ENCODE peak calls at places on chromosomes 1 and 21, in four cellular contexts. H is SK-N-SH, K is prostate gland, L is HCT116. R is an unnamed sample. For H3K4me1, the result is how much of the 10 kb centered on the place peaks cover.

GRCh38 chr1:170077926-170078325 is 3.4 kb upstream of the KIFAP3 start:
- DNase-seq in H (no peak), L (no peak), K (no peak), R (no peak)

GRCh38 chr1:55244476-55245109 is 29.4 kb upstream of the USP24 start:
- DNase-seq in L (no peak), H (no peak), K (no peak), R (no peak)

GRCh38 chr1:223298706-223299105 is 65.3 kb downstream of the SUSD4 start:
- DNase-seq in H (no peak), L (no peak), K (no peak), R (no peak)

GRCh38 chr1:41492341-41492848 is 7.9 kb upstream of the EDN2 start:
- DNase-seq in H (no peak), L (no peak), K (no peak), R (no peak)

GRCh38 chr1:245458761-245459174 is 304.0 kb downstream of the KIF26B start:
- DNase-seq in K (no peak), H (no peak), L (no peak), R (no peak)

GRCh38 chr1:243938146-243938676 is 88.2 kb upstream of the AKT3 start:
- DNase-seq in K (no peak), H (no peak), L (no peak), R (no peak)

GRCh38 chr1:26220199-26220912 is 13.6 kb upstream of the CEP85 start:
- DNase-seq in L (no peak), K (no peak), H (no peak), R (no peak)

GRCh38 chr1:89725676-89726075 is 92.8 kb downstream of the LRRC8C start:
- DNase-seq in L (no peak), H (no peak), K (no peak), R (no peak)

GRCh38 chr1:58575831-58576726 is 973 bp downstream of the TACSTD2 start:
- DNase-seq in K (peak), H (no peak), L (no peak), R (no peak)

GRCh38 chr1:175178456-175178855 is 14.1 kb downstream of the KIAA0040 start:
- DNase-seq in H (no peak), L (no peak), K (no peak), R (no peak)

GRCh38 chr1:53172751-53173498 is 23.7 kb upstream of the CPT2 start:
- DNase-seq in K (no peak), L (no peak), H (peak), R (peak)

GRCh38 chr1:101567582-101568189 is 330.9 kb downstream of the S1PR1 start:
- DNase-seq in L (peak), H (peak), K (no peak), R (peak)

GRCh38 chr21:30227128-30227527 is 11.2 kb upstream of the CLDN8 start:
- DNase-seq in L (no peak), H (no peak), K (peak), R (no peak)

GRCh38 chr1:17531682-17532487 is 7.6 kb upstream of the ARHGEF10L start:
- DNase-seq in L (peak), K (peak), H (no peak), R (no peak)

DNA sequence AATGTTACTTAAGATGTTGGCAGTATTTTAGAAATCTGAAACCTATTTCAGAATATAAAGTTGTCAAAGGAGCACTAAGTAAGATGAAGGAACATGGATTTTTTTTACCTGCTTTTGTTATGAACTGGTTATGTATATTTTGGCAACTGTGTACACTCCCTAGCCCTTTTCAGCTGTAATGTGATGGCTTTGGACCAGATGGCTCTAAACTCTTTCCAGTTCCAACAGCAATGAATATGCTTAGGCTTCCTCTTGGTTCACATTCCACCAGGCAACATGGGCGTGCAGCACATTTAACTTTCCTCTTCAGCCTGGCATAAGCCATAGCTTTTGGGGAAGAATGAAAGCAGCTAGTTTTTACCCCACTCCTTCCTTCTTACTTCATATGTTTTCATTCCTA is 95.6 kb upstream of the ADAMTS5 start:
- DNase-seq in H (no peak), K (peak), L (no peak), R (no peak)
- H3K4me3 ChIP-seq in H (no peak), K (no peak), L (no peak), R (no peak)

GRCh38 chr1:154969741-154970452 is 650 bp downstream of the SHC1 start:
- DNase-seq in K (no peak), L (no peak), H (no peak), R (no peak)

GRCh38 chr1:154972517-154973343 is 1.8 kb upstream of the CKS1B start:
- DNase-seq in H (no peak), K (peak), L (peak), R (peak)

GRCh38 chr1:154972213-154972516 is 1.6 kb upstream of the SHC1 start:
- DNase-seq in H (no peak), L (no peak), K (no peak), R (no peak)

GRCh38 chr1:154970631-154971340 is at the start of gene SHC1:
- DNase-seq in K (peak), H (peak), L (no peak), R (peak)

GRCh38 chr1:154971341-154971998 is 923 bp upstream of the SHC1 start:
- DNase-seq in K (peak), H (no peak), L (no peak), R (peak)
- H3K4me1 ChIP-seq in K (under half), H (half or more), L (half or more), R (under half)

DNA sequence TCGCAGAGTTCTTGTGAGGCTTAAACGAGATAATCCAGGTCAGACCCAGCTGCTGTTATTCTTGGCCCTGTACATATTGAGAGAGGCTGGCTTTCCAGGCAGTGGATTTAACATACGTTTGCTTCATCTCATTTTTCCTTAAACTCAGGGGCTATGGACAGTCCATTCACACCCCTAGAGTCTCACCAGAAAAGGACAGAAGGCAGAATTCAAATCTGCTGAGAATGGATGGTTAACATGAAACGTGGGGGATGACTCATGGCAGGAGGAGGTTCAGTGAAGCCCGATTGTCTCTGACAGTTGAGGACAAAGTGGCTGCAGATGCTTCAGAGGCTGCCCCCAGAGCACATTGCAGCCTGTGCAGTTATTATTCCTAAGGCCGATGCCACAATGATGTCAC is 39.4 kb downstream of the TGFB2 start:
- DNase-seq in H (no peak), K (no peak), L (no peak), R (peak)
- H3K4me3 ChIP-seq in H (no peak), K (no peak), L (no peak), R (no peak)

GRCh38 chr1:230144765-230145504 is 77.9 kb downstream of the GALNT2 start:
- DNase-seq in L (no peak), K (no peak), H (no peak), R (no peak)

GRCh38 chr1:230146709-230147108 is 79.7 kb downstream of the GALNT2 start:
- DNase-seq in L (no peak), K (no peak), H (no peak), R (no peak)

GRCh38 chr1:230145505-230145899 is 78.5 kb downstream of the GALNT2 start:
- DNase-seq in K (no peak), L (no peak), H (peak), R (no peak)

GRCh38 chr1:230147253-230148193 is 80.5 kb downstream of the GALNT2 start:
- DNase-seq in K (no peak), L (no peak), H (no peak), R (no peak)

DNA sequence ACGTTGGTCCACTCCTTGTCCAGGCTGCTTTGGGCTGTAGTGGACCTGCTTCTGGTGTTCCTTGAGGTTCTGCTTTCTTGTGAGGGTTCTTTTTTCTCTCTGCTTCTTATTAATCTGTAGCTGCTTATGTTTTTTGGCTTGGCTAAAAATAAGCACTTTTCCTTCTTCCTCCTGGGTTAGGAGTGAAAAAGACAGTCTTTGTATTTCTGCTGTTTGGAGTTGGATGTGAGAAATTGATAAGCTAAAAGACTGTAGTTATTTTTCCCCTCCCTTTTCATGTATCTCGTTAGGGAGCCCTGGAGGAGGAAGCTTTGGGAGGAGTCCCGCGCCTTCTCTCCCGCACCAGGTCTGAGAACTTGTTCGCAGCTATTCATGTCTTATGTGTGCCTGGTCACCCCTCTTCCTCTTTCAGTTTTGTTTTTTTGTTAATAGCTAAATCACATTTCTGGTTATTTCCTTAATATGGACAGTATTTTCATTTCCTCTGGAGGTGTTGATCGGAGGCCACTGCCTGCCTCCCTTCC is 79.0 kb downstream of the GALNT2 start:
- DNase-seq in L (no peak), H (no peak), K (no peak), R (no peak)
- H3K4me1 ChIP-seq in L (under half), H (under half), K (under half), R (under half)

DNA sequence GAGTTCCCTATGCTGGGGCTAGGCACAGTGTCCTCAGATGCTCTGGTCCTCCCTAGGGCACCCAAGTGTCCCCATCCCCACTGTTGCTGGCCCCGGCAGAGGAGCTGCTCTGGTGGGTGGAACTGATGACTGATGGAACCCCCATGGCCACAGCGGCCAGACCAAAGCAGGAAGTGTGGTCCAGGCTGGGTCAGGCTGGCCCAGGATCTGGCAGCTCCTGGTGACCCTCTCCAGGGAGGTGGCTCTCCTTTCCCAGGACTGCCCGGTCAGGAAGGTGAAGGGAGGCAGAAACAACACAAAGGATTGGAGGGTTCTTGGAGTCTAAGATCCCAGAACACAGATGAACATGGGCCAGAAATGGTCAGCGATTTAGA is 1.1 kb downstream of the NKAIN1 start:
- DNase-seq in K (no peak), H (peak), L (no peak), R (no peak)
- H3K4me3 ChIP-seq in K (no peak), H (peak), L (no peak), R (no peak)

DNA sequence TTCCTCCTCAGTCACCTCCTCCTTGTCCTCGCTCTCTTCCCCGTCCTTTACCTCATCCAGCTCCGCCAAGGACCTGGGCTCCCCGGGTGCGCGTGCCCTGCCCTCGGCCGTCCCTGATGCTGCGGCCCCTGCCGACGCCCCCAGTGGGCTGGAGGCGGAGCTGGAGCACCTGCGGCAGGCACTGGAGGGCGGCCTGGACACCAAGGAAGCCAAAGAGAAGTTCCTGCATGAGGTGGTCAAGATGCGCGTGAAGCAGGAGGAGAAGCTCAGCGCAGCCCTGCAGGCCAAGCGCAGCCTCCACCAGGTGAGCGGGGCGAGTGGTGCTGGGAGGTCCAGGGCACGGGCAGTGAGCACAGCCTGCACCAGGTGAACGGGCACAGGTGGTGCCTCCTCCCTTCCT is 76.2 kb downstream of the SKI start:
- DNase-seq in L (no peak), H (no peak), K (no peak), R (no peak)
- H3K4me1 ChIP-seq in L (under half), H (under half), K (under half), R (under half)

DNA sequence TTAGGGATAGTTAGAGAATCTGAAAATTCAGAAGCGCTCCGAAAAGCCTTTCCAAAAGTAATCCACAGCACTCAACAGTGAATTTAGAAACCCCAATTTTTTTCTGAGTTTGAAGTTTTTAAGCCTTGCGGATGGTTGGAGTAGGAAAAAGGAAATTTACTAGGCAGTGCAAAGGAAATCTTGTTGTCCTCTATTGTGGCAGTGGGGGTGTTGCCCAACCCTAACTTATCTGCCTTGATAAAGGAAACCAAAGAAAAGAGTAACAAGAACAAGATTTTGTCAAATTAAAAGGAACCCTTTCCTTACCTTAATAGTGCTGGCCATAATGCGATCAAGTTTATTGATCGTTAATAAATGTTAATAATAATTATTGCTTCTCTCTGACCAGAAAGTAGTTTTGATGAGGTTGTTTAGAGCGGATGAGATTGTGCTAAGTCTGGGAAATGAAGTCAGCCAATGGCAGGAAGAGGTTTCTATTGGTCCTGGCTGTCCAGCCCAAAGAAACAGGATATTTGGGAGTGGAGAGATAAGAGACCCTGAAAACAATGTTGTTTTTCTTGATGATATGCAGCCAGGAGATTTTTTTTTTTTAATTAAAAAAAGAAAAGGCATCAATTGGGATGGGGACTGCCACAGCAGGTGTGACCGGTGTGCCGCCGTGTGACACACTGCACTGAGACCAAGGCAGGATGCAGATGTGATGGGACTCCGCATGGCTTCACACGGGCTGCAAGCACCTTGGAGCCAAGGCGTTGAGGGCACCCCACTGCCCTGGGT is at the start of gene ERG:
- DNase-seq in L (no peak), K (no peak), H (no peak), R (no peak)
- H3K4me3 ChIP-seq in L (no peak), K (no peak), H (no peak), R (no peak)

R was measured in SJSA1.